ENCODE peak calls at places on chromosome 1, in five cellular contexts. R, A, Z, Q and U are unnamed samples.

GRCh38 chr1:204206121-204206520 is 7.7 kb downstream of the GOLT1A start:
- DNase-seq in R (no peak), A (no peak), Z (no peak), Q (no peak), U (no peak)

GRCh38 chr1:93029317-93029716 is 49.8 kb upstream of the MTF2 start:
- DNase-seq in R (no peak), A (no peak), Z (no peak), Q (no peak), U (no peak)

GRCh38 chr1:199723557-199723956 is 304.0 kb upstream of the NR5A2 start:
- DNase-seq in R (no peak), A (no peak), Z (no peak), Q (no peak), U (no peak)

GRCh38 chr1:234515411-234515810 is 36.4 kb upstream of the TARBP1 start:
- DNase-seq in R (peak), A (no peak), Z (no peak), Q (no peak), U (no peak)

GRCh38 chr1:162712317-162713029 is 78.0 kb upstream of the HSD17B7 start:
- DNase-seq in R (no peak), A (no peak), Z (no peak), Q (no peak), U (no peak)

GRCh38 chr1:100892554-100892953 is 2.1 kb downstream of the EXTL2 start:
- DNase-seq in R (no peak), A (no peak), Z (no peak), Q (no peak), U (no peak)

GRCh38 chr1:1205769-1206375 is 520 bp downstream of the TNFRSF18 start:
- DNase-seq in R (no peak), A (no peak), Z (no peak), Q (no peak), U (no peak)

GRCh38 chr1:232877361-232877991 is 72.3 kb downstream of the MAP10 start:
- DNase-seq in R (no peak), A (no peak), Z (no peak), Q (no peak), U (no peak)

GRCh38 chr1:228082975-228083870 is 715 bp downstream of the ARF1 start:
- DNase-seq in R (no peak), A (peak), Z (peak), Q (peak), U (no peak)

GRCh38 chr1:226360106-226360746 is 47.7 kb downstream of the PARP1 start:
- DNase-seq in R (no peak), A (no peak), Z (no peak), Q (no peak), U (no peak)

GRCh38 chr1:180156201-180156600 is 1.5 kb downstream of the QSOX1 start:
- DNase-seq in R (no peak), A (no peak), Z (no peak), Q (no peak), U (no peak)

GRCh38 chr1:116766616-116767469 is 12.6 kb downstream of the CD2 start:
- DNase-seq in R (no peak), A (no peak), Z (no peak), Q (no peak), U (no peak)

GRCh38 chr1:47687618-47687940 is 249.7 kb downstream of the FOXD2 start:
- DNase-seq in R (no peak), A (no peak), Z (no peak), Q (no peak), U (no peak)

GRCh38 chr1:43286533-43286932 is 1.2 kb upstream of the C1orf210 start:
- DNase-seq in R (no peak), A (no peak), Z (no peak), Q (no peak), U (no peak)

GRCh38 chr1:43286115-43286514 is 734 bp upstream of the C1orf210 start:
- DNase-seq in R (no peak), A (no peak), Z (no peak), Q (no peak), U (no peak)

GRCh38 chr1:43285269-43285986 is at the start of gene C1orf210:
- DNase-seq in R (peak), A (no peak), Z (no peak), Q (peak), U (no peak)

GRCh38 chr1:43284065-43284464 is 1.3 kb downstream of the C1orf210 start:
- DNase-seq in R (no peak), A (no peak), Z (no peak), Q (no peak), U (no peak)

DNA sequence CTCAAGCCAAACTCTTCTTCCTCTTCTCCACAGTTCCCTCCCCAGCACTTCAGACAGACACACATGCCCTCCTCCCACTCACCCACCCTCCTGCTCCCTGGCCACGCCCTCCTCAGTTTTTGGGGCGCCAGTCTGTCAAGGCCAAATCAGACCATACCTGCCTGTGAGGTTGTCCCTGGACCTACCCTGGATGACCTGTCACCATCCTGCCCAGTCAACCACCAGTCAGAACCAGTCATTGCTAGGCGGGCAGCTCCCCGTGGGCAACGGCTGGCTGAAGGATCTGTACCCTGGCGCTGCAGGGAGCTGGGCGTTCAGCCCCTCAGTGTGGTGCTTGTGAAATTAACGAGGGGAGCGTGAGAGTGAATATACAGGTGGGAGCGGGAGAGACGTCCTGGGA is 670 bp downstream of the C1orf210 start:
- DNase-seq in R (no peak), A (no peak), Z (no peak), Q (no peak), U (no peak)
- H3K27ac ChIP-seq in R (no peak), A (no peak), Z (no peak), Q (no peak), U (no peak)

GRCh38 chr1:218683224-218683623 is 338.1 kb downstream of the TGFB2 start:
- DNase-seq in R (no peak), A (no peak), Z (no peak), Q (no peak), U (no peak)
- TF ChIP-seq CTCF in R (peak), A (no peak), Z (no peak), Q (no peak), U (no peak)

DNA sequence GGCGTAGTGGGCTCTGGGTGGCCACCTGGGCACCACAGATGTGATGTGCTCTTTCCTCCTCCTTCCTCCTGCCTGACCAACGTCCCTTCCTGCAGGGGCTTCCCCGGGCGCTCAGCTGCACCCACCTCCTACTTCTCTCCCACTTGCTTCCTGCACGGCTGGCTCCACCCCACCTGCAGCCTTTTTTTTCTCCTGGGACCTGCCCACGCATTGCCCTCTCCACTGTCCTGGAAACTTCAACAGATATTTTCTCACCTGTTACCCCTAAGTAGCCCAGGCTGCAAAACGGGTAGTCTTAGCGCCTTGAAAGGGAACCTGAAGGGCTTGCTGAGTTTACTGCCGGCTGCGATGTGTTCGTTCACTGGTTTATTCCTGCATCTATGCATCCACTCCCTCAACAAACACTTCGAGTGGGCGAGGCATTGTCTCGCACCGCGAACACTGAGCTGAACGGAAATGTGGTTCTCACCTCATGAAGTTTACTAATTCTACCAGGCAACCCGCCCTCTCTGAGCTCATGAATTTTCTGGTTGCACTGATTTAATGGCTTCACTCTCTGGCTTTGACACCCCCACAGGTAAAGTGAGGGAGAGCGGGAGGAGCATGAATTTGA is 23.6 kb downstream of the ZBTB18 start:
- DNase-seq in R (no peak), A (no peak), Z (no peak), Q (no peak), U (no peak)
- H3K27ac ChIP-seq in R (no peak), A (no peak), Z (no peak), Q (no peak), U (no peak)

GRCh38 chr1:55035904-55036303 is 3.4 kb upstream of the PCSK9 start:
- DNase-seq in R (no peak), A (no peak), Z (no peak), Q (no peak), U (no peak)
- TF ChIP-seq CTCF in R (peak), A (no peak), Z (no peak), Q (no peak), U (no peak)

GRCh38 chr1:109396513-109396839 is 1.2 kb downstream of the SORT1 start:
- DNase-seq in R (no peak), A (no peak), Z (no peak), Q (no peak), U (no peak)
- H3K27ac ChIP-seq in R (no peak), A (peak), Z (peak), Q (no peak), U (no peak)

GRCh38 chr1:230584660-230585059 is 57.6 kb upstream of the COG2 start:
- DNase-seq in R (no peak), A (no peak), Z (no peak), Q (no peak), U (no peak)

GRCh38 chr1:230578621-230579020 is 63.7 kb upstream of the COG2 start:
- DNase-seq in R (no peak), A (no peak), Z (no peak), Q (no peak), U (no peak)

GRCh38 chr1:230587056-230587455 is 55.2 kb upstream of the COG2 start:
- DNase-seq in R (no peak), A (no peak), Z (no peak), Q (no peak), U (no peak)

GRCh38 chr1:230577537-230577936 is 64.7 kb upstream of the COG2 start:
- DNase-seq in R (no peak), A (no peak), Z (no peak), Q (no peak), U (no peak)

DNA sequence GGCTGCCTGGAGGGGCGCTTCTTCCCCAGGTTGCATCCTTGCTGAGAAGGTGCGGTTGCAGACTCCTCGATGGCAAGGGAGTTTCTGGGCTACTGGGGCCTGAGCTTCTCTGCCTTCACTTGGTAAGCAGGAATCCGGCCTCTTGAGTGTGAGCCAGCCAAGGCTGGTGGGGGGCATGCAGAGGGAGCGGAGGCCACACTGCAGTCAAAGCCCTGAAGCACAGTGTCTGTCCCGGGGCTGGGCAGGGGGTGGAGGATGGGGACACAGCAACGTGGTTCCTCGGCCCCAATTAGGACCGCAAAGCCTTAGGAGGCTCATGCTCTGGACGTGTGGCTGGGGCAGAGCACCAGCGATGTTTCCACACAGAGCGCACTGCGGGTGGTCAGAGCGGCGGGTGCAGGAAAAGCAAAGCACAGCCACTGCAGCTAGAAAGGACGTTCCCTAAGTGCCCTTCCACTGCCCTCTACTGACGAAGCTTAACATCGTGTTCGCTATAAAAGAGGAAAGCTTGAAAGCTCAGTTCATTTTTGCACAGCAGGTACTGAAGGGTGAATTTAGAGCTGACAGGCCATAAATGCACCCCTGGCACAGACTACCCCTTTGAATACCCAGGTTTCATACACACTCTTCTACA is 60.7 kb upstream of the COG2 start:
- DNase-seq in R (no peak), A (no peak), Z (no peak), Q (peak), U (no peak)
- TF ChIP-seq CTCF in R (peak), A (no peak), Z (no peak), Q (no peak), U (peak)